ENCODE peak calls at places on chromosomes 6 and 20, in nine cellular contexts. M, R, V, E, I, H, F, S and Y are unnamed samples.

GRCh38 chr6:13508711-13509705 is 21.6 kb upstream of the GFOD1 start:
- DNase-seq in M (no peak), R (peak), V (no peak), E (peak), I (no peak), H (no peak), F (peak), S (no peak), Y (peak)

GRCh38 chr6:87312860-87313259 is 9.5 kb upstream of the SMIM8 start:
- DNase-seq in M (no peak), R (no peak), V (no peak), E (no peak), I (no peak), H (no peak), F (no peak), S (no peak), Y (no peak)

GRCh38 chr6:9398794-9399373 is 963.5 kb upstream of the SLC35B3 start:
- DNase-seq in M (no peak), R (no peak), V (no peak), E (no peak), I (no peak), H (peak), F (no peak), S (no peak), Y (peak)

GRCh38 chr20:44467289-44467883 is 8.3 kb upstream of the TTPAL start:
- DNase-seq in M (no peak), R (no peak), V (no peak), E (no peak), I (no peak), H (no peak), F (no peak), S (peak), Y (no peak)

GRCh38 chr6:1436334-1437306 is 47.2 kb downstream of the FOXF2 start:
- DNase-seq in M (peak), R (peak), V (peak), E (peak), I (peak), H (peak), F (peak), S (peak), Y (peak)

GRCh38 chr6:14031516-14031915 is 86.1 kb upstream of the CD83 start:
- DNase-seq in M (no peak), R (no peak), V (no peak), E (peak), I (peak), H (no peak), F (peak), S (no peak), Y (no peak)

GRCh38 chr20:25863536-25864325 is 167.1 kb upstream of the ZNF337 start:
- DNase-seq in M (no peak), R (no peak), V (no peak), E (no peak), I (peak), H (no peak), F (peak), S (no peak), Y (peak)

GRCh38 chr6:159467473-159468041 is 225.5 kb downstream of the SOD2 start:
- DNase-seq in M (no peak), R (no peak), V (no peak), E (no peak), I (peak), H (no peak), F (peak), S (no peak), Y (no peak)

GRCh38 chr20:35742741-35743523 is 872 bp upstream of the RBM39 start:
- DNase-seq in M (peak), R (no peak), V (no peak), E (peak), I (peak), H (no peak), F (peak), S (peak), Y (peak)

GRCh38 chr6:35142578-35142977 is 1.4 kb upstream of the TCP11 start:
- DNase-seq in M (no peak), R (no peak), V (no peak), E (peak), I (no peak), H (no peak), F (peak), S (no peak), Y (no peak)

GRCh38 chr6:52115891-52116604 is 28.6 kb upstream of the PKHD1 start:
- DNase-seq in M (no peak), R (no peak), V (no peak), E (no peak), I (no peak), H (no peak), F (no peak), S (no peak), Y (no peak)

GRCh38 chr20:60057123-60057865 is 99.1 kb downstream of the CDH26 start:
- DNase-seq in M (peak), R (no peak), V (peak), E (peak), I (peak), H (peak), F (peak), S (peak), Y (peak)

GRCh38 chr20:57170343-57170742 is 96.1 kb downstream of the BMP7 start:
- DNase-seq in M (no peak), R (no peak), V (no peak), E (no peak), I (no peak), H (no peak), F (no peak), S (no peak), Y (peak)

GRCh38 chr6:72636786-72637185 is 14.9 kb downstream of the KCNQ5 start:
- DNase-seq in M (no peak), R (no peak), V (no peak), E (no peak), I (no peak), H (no peak), F (no peak), S (no peak), Y (no peak)

GRCh38 chr6:163405412-163406309 is 8.9 kb upstream of the QKI start:
- DNase-seq in M (peak), R (no peak), V (no peak), E (peak), I (no peak), H (peak), F (peak), S (no peak), Y (no peak)

GRCh38 chr20:5033566-5033965 is 32.3 kb upstream of the SLC23A2 start:
- DNase-seq in M (no peak), R (no peak), V (no peak), E (peak), I (no peak), H (no peak), F (peak), S (peak), Y (no peak)

GRCh38 chr6:6006428-6007310 is at the start of gene NRN1:
- DNase-seq in M (no peak), R (no peak), V (no peak), E (peak), I (peak), H (peak), F (peak), S (no peak), Y (peak)